ENCODE peak calls at places on chromosomes 13 and 19, in ten cellular contexts. D is T-helper 17 cell; P is T follicular helper cell; C is tibial artery; T is foreskin fibroblast; Y is SJSA1; W is skeletal muscle cell; U is AML-193; M is immature natural killer cell; G is stimulated activated CD4-positive, alpha-beta T cell treated with anti-CD3 and anti-CD28 coated beads, Interleukin-4, amount 100 ng/mL, for 24 hours. J is an unnamed sample.

GRCh38 chr13:111270765-111271164 is 49.7 kb upstream of the TEX29 start:
- DNase-seq in W (no peak), P (no peak), Y (no peak), G (no peak), C (no peak), T (peak), M (no peak), D (no peak), U (no peak), J (no peak)

GRCh38 chr13:54445453-54445852 is 1416.8 kb downstream of the OLFM4 start:
- DNase-seq in P (no peak), T (no peak), U (peak), Y (no peak), M (no peak), G (no peak), W (no peak), C (no peak), D (no peak), J (no peak)

GRCh38 chr19:14393303-14393702 is 12.1 kb downstream of the ADGRE5 start:
- DNase-seq in Y (no peak), W (no peak), P (no peak), M (no peak), C (no peak), G (no peak), D (no peak), U (no peak), T (no peak), J (no peak)

GRCh38 chr19:54179921-54180452 is 7.0 kb upstream of the TMC4 start:
- DNase-seq in W (peak), U (no peak), P (no peak), C (no peak), Y (no peak), G (no peak), D (no peak), T (peak), M (no peak), J (no peak)

GRCh38 chr19:47020132-47020805 is 632 bp downstream of the NPAS1 start:
- DNase-seq in M (no peak), G (no peak), U (no peak), D (no peak), Y (no peak), W (no peak), C (no peak), P (no peak), T (no peak), J (no peak)

GRCh38 chr13:20713751-20714150 is 10.3 kb downstream of the IL17D start:
- DNase-seq in U (no peak), D (no peak), M (no peak), W (peak), T (peak), Y (peak), P (no peak), C (peak), G (no peak), J (peak)

GRCh38 chr13:78131811-78132210 is 213.2 kb upstream of the EDNRB start:
- DNase-seq in T (no peak), W (no peak), G (no peak), Y (no peak), C (no peak), P (no peak), D (no peak), M (no peak), U (peak), J (no peak)

GRCh38 chr13:77741587-77741972 is 44.1 kb downstream of the SLAIN1 start:
- DNase-seq in G (no peak), P (no peak), M (no peak), D (no peak), C (no peak), W (no peak), U (no peak), Y (no peak), T (no peak), J (no peak)

GRCh38 chr13:100646030-100646673 is 28.4 kb downstream of the TMTC4 start:
- DNase-seq in W (peak), U (no peak), C (no peak), M (no peak), Y (peak), D (no peak), T (peak), G (no peak), P (no peak), J (peak)